ENCODE peak calls at places on chromosome 3, in five cellular contexts. H, M, Y, N and D are unnamed samples.

GRCh38 chr3:188583476-188584161 is 429.7 kb downstream of the LPP start:
- DNase-seq in Y (no peak), N (peak; percentile 29), H (no peak), M (no peak), D (no peak)

GRCh38 chr3:98800401-98800800 is 37.3 kb downstream of the ST3GAL6 start:
- DNase-seq in H (no peak), Y (no peak), N (no peak), M (no peak), D (no peak)

GRCh38 chr3:105584351-105584790 is 217.7 kb downstream of the ALCAM start:
- DNase-seq in N (no peak), M (no peak), Y (no peak), H (no peak), D (no peak)

GRCh38 chr3:100041328-100041749 is 73.0 kb downstream of the FILIP1L start:
- DNase-seq in M (no peak), H (no peak), Y (no peak), N (peak; percentile 91), D (no peak)

GRCh38 chr3:43423142-43423541 is 136.8 kb downstream of the SNRK start:
- DNase-seq in H (no peak), M (no peak), N (peak; percentile 57), Y (no peak), D (no peak)

GRCh38 chr3:177597325-177598109 is 400.2 kb upstream of the TBL1XR1 start:
- DNase-seq in N (peak; percentile 75), H (no peak), Y (no peak), M (peak; percentile 77), D (peak; percentile 32)

GRCh38 chr3:38823722-38824121 is 7.7 kb upstream of the SCN10A start:
- DNase-seq in M (no peak), Y (no peak), N (peak; percentile 21), H (peak; percentile 70), D (no peak)

GRCh38 chr3:53254810-53255359 is 937 bp downstream of the TKT start:
- DNase-seq in H (peak; percentile 92), M (peak; percentile 54), Y (peak; percentile 65), N (peak; percentile 47), D (peak; percentile 87)

GRCh38 chr3:11185564-11186317 is 31.4 kb downstream of the HRH1 start:
- DNase-seq in N (peak; percentile 96), H (no peak), M (peak; percentile 91), Y (no peak), D (no peak)

DNA sequence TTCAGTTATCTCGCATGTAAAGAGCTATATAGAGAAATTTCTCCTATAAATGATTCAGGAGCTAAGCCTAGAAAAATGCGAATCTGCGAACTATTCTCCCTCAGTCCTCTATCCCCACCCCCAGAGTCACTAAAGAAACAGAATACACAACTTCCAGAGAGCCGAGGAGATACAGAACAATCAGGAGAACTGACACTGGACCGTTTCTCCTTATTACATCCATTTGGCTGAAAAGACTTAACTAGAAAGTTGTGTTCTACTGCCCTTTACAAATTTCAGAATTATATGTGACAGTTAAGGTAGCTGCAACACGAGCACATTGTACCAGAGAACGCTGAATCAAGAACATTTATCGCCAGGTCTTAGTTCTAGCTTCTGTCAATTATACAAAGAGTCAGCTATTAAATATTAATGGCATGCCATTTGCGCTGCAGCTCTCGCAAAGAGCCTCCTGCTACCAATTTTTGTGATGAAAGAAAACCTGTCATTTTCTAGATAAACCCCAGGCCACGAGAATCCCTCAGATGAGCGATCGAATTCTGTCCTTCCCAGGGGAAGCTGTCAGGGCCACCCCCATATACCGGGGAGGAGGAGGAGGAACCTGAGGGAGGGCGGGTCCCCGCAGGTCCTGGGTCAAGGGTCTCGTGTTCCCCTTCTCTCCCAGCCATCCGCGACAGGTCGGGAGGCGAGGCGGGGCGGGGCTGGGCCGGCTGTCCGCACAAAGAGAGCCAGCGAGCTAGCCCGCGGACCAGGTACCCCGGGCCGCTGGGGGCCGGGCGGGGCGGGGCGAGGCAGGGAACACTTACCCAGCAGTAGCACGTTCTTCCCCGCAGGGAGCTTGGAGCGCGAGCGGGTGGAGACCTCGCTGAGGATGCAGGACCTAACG is 875 bp downstream of the DYNC1LI1 start:
- DNase-seq in M (peak; percentile 49), Y (peak; percentile 28), N (peak; percentile 23), H (peak; percentile 93), D (peak; percentile 95)
- TF ChIP-seq POLR2A in M (no peak), Y (no peak), N (no peak), H (no peak), D (no peak)

GRCh38 chr3:145648396-145648795 is 512.6 kb downstream of the PLOD2 start:
- DNase-seq in H (no peak), M (no peak), Y (no peak), N (no peak), D (no peak)
- TF ChIP-seq POLR2A in H (no peak), M (no peak), Y (no peak), N (no peak), D (no peak)

GRCh38 chr3:23945653-23945902 is 492 bp downstream of the NR1D2 start:
- DNase-seq in H (no peak), M (no peak), Y (no peak), N (no peak), D (no peak)

GRCh38 chr3:23948761-23949160 is 3.7 kb downstream of the NR1D2 start:
- DNase-seq in H (no peak), N (peak; percentile 51), M (no peak), Y (no peak), D (no peak)

GRCh38 chr3:23944007-23944760 is 902 bp upstream of the NR1D2 start:
- DNase-seq in H (no peak), M (no peak), N (no peak), Y (no peak), D (no peak)

GRCh38 chr3:23944861-23945652 is at the start of gene NR1D2:
- DNase-seq in H (peak; percentile 97), N (peak; percentile 73), M (peak; percentile 68), Y (peak; percentile 79), D (peak; percentile 85)

DNA sequence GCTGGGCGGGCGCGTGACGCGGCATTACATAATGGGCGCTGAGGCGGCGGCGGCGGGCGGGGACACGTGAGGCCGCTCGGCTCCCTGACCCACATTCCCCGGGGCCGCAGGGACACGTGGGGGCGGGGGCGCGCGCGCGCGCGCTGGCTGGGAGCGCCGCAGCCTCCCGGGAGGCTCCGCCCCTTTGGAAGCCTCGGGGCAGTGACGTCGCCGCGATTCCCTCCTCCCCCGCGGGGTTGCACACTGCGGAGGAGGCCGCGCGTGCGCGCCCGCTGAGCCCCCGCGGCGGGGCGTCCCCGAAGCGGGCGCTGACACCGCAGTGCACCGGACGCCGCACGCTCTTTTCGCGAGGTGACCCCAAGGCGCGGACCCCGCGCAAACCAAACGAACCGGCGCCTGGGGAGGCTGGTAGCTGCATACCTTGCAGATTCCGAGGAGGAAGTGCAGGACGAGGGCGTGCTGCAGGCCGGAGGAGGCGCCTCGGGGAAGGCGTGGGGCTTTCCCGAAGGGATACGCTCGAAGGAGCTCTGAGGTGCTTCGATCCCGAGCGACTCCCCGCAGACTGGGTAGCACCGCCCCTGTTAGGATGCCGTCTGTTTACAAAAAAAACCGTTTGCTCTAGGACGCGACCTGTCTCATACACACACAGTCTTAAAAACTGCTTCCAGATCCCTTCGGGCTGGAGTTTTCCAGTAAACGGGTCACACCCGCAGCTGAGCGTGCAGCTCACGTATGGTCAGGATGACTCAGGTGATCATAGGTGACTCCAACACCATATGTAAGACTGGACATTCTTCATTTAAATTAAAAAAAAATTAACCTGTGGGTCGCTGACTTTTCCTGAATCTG is 1.0 kb downstream of the NR1D2 start:
- DNase-seq in Y (peak; percentile 88), M (peak; percentile 96), N (peak; percentile 93), H (peak; percentile 99), D (peak; percentile 100)
- TF ChIP-seq POLR2A in Y (no peak), M (no peak), N (peak; percentile 60), H (no peak), D (peak; percentile 75)

GRCh38 chr3:9809615-9810356 is at the start of gene TTLL3:
- DNase-seq in H (peak; percentile 94), N (peak; percentile 36), M (peak; percentile 72), Y (peak; percentile 62), D (peak; percentile 79)
- TF ChIP-seq POLR2A in H (peak; percentile 47), N (no peak), M (no peak), Y (peak; percentile 52), D (peak; percentile 81)